ENCODE peak calls at places on chromosomes 11 and 22, in eight cellular contexts. S is foreskin fibroblast, U is posterior vena cava, K is HEK293T, D is KBM-7, B is GM06990, R is T-helper 2 cell, A is fibroblast of lung. F is an unnamed sample.

GRCh38 chr11:13551834-13552233 is 56.0 kb upstream of the PTH start:
- DNase-seq in A (no peak), D (no peak), B (no peak), K (no peak), R (no peak), S (no peak), U (no peak), F (no peak)

GRCh38 chr22:22938672-22939536 is 51.3 kb downstream of the IGLL5 start:
- DNase-seq in S (no peak), R (no peak), D (no peak), A (no peak), B (no peak), K (no peak), U (peak), F (no peak)

GRCh38 chr11:125950178-125950490 is 4.3 kb downstream of the VSIG10L2 start:
- DNase-seq in R (no peak), K (no peak), B (no peak), U (peak), A (no peak), D (no peak), S (no peak), F (no peak)

GRCh38 chr11:1839924-1840779 is 1.4 kb downstream of the TNNI2 start:
- DNase-seq in D (peak), S (no peak), B (peak), A (no peak), R (no peak), K (no peak), U (no peak), F (no peak)

GRCh38 chr22:45903355-45904149 is 73.4 kb downstream of the WNT7B start:
- DNase-seq in B (no peak), U (no peak), K (no peak), S (peak), R (no peak), D (no peak), A (peak), F (no peak)

GRCh38 chr11:45048870-45049825 is 97.3 kb upstream of the PRDM11 start:
- DNase-seq in S (no peak), K (no peak), A (no peak), B (no peak), U (peak), D (no peak), R (no peak), F (no peak)

GRCh38 chr22:23061471-23062280 is 8.6 kb upstream of the GNAZ start:
- DNase-seq in K (no peak), B (no peak), A (no peak), D (no peak), U (peak), S (no peak), R (no peak), F (no peak)

GRCh38 chr11:11081786-11082185 is 223.9 kb upstream of the ZBED5 start:
- DNase-seq in S (no peak), R (no peak), B (no peak), U (no peak), K (no peak), D (no peak), A (no peak), F (no peak)

GRCh38 chr11:27703453-27703852 is 3.2 kb upstream of the BDNF start:
- DNase-seq in U (no peak), D (no peak), R (no peak), A (peak), K (no peak), B (no peak), S (peak), F (no peak)

GRCh38 chr11:22957890-22958289 is 97.6 kb upstream of the CCDC179 start:
- DNase-seq in K (no peak), D (no peak), B (no peak), A (no peak), S (no peak), U (no peak), R (no peak), F (no peak)

GRCh38 chr22:49754674-49755590 is 72.7 kb downstream of the BRD1 start:
- DNase-seq in A (no peak), D (no peak), S (no peak), K (no peak), R (no peak), B (no peak), U (peak), F (no peak)

GRCh38 chr22:37032535-37033460 is 13.3 kb downstream of the MPST start:
- DNase-seq in U (no peak), B (no peak), R (no peak), K (no peak), D (no peak), S (peak), A (peak), F (no peak)

GRCh38 chr11:38710262-38710661 is 2112.2 kb upstream of the RAG2 start:
- DNase-seq in S (no peak), K (no peak), A (no peak), R (no peak), D (no peak), U (no peak), B (no peak), F (no peak)

GRCh38 chr11:128501008-128501407 is 86.3 kb downstream of the ETS1 start:
- DNase-seq in A (no peak), K (no peak), R (no peak), B (no peak), S (peak), D (no peak), U (no peak), F (no peak)

GRCh38 chr11:25970726-25971508 is 361.0 kb upstream of the ANO3 start:
- DNase-seq in S (no peak), R (no peak), B (no peak), D (no peak), U (no peak), K (no peak), A (no peak), F (no peak)